ENCODE peak calls at places on chromosome 7, in ten cellular contexts. W, K, J, X, G, P, Z, E, Q and D are unnamed samples.

GRCh38 chr7:7843240-7843639 is 124.8 kb upstream of the RPA3 start:
- DNase-seq in P (no peak), X (no peak), W (no peak), Z (no peak), E (no peak), K (no peak), G (no peak), J (no peak), Q (no peak), D (no peak)

GRCh38 chr7:149879271-149879711 is 5.5 kb downstream of the ATP6V0E2 start:
- DNase-seq in P (no peak), K (no peak), G (no peak), W (no peak), J (no peak), X (no peak), E (no peak), Z (no peak), Q (no peak), D (no peak)

GRCh38 chr7:150399421-150399820 is 20.3 kb downstream of the ZNF775 start:
- DNase-seq in K (no peak), W (no peak), Q (no peak), X (no peak), Z (no peak), G (no peak), P (no peak), E (no peak), J (no peak), D (no peak)

GRCh38 chr7:30353932-30354607 is 69.7 kb downstream of the ZNRF2 start:
- DNase-seq in Z (no peak), J (no peak), P (no peak), W (no peak), X (no peak), E (no peak), Q (no peak), G (no peak), K (no peak), D (no peak)

GRCh38 chr7:106071999-106072714 is 40.0 kb downstream of the SYPL1 start:
- DNase-seq in Q (no peak), J (no peak), P (peak), G (no peak), E (no peak), K (peak), Z (no peak), W (no peak), X (no peak), D (no peak)

GRCh38 chr7:135128931-135129330 is 18.9 kb upstream of the TMEM140 start:
- DNase-seq in G (no peak), W (no peak), X (no peak), P (no peak), J (no peak), Q (no peak), K (no peak), Z (no peak), E (no peak), D (no peak)

GRCh38 chr7:41189866-41190265 is 513.0 kb downstream of the INHBA start:
- DNase-seq in E (peak), K (no peak), J (peak), X (no peak), P (peak), W (peak), Z (peak), Q (no peak), G (no peak), D (no peak)

GRCh38 chr7:27229448-27229847 is 13.2 kb upstream of the EVX1 start:
- DNase-seq in Z (no peak), P (no peak), J (no peak), G (no peak), X (no peak), W (no peak), E (no peak), K (peak), Q (no peak), D (no peak)

GRCh38 chr7:35185908-35186731 is 67.8 kb downstream of the TBX20 start:
- DNase-seq in J (peak), E (no peak), X (peak), K (no peak), Q (no peak), P (peak), W (no peak), Z (peak), G (peak), D (peak)

GRCh38 chr7:134890246-134891240 is 95.8 kb upstream of the AGBL3 start:
- DNase-seq in Q (no peak), X (no peak), K (no peak), P (peak), G (no peak), J (no peak), W (no peak), Z (peak), E (peak), D (no peak)

GRCh38 chr7:21089653-21090052 is 303.0 kb upstream of the SP8 start:
- DNase-seq in P (no peak), Z (no peak), Q (no peak), K (no peak), X (no peak), J (no peak), G (no peak), E (no peak), W (no peak), D (no peak)

GRCh38 chr7:4169505-4169904 is 512.6 kb upstream of the FOXK1 start:
- DNase-seq in G (no peak), K (no peak), E (no peak), Q (no peak), W (no peak), J (peak), P (peak), Z (no peak), X (no peak), D (no peak)

GRCh38 chr7:139075031-139075652 is 34.4 kb downstream of the ZC3HAV1 start:
- DNase-seq in K (peak), Q (peak), J (peak), G (peak), X (peak), W (peak), E (peak), Z (peak), P (peak), D (peak)

GRCh38 chr7:30731619-30732018 is 20.3 kb upstream of the INMT start:
- DNase-seq in E (no peak), K (no peak), W (no peak), P (no peak), Z (peak), X (no peak), G (no peak), J (no peak), Q (no peak), D (no peak)

GRCh38 chr7:138049505-138050116 is 26.6 kb upstream of the AKR1D1 start:
- DNase-seq in X (no peak), K (no peak), P (no peak), Q (no peak), E (no peak), Z (no peak), G (no peak), J (no peak), W (no peak), D (no peak)

GRCh38 chr7:17233643-17234397 is 64.6 kb upstream of the AHR start:
- DNase-seq in G (no peak), X (no peak), J (peak), E (peak), K (peak), P (peak), Q (no peak), Z (peak), W (no peak), D (no peak)

GRCh38 chr7:105130048-105130447 is 116.0 kb downstream of the KMT2E start:
- DNase-seq in W (no peak), E (no peak), Q (no peak), X (no peak), G (no peak), Z (no peak), P (no peak), J (no peak), K (no peak), D (no peak)

GRCh38 chr7:102425639-102426267 is 7.6 kb upstream of the ORAI2 start:
- DNase-seq in K (peak), X (no peak), W (no peak), P (no peak), E (no peak), Z (no peak), Q (peak), G (peak), J (no peak), D (peak)

GRCh38 chr7:41425926-41426325 is 277.0 kb downstream of the INHBA start:
- DNase-seq in K (no peak), W (peak), J (no peak), X (no peak), Z (peak), G (no peak), Q (no peak), P (peak), E (peak), D (no peak)

DNA sequence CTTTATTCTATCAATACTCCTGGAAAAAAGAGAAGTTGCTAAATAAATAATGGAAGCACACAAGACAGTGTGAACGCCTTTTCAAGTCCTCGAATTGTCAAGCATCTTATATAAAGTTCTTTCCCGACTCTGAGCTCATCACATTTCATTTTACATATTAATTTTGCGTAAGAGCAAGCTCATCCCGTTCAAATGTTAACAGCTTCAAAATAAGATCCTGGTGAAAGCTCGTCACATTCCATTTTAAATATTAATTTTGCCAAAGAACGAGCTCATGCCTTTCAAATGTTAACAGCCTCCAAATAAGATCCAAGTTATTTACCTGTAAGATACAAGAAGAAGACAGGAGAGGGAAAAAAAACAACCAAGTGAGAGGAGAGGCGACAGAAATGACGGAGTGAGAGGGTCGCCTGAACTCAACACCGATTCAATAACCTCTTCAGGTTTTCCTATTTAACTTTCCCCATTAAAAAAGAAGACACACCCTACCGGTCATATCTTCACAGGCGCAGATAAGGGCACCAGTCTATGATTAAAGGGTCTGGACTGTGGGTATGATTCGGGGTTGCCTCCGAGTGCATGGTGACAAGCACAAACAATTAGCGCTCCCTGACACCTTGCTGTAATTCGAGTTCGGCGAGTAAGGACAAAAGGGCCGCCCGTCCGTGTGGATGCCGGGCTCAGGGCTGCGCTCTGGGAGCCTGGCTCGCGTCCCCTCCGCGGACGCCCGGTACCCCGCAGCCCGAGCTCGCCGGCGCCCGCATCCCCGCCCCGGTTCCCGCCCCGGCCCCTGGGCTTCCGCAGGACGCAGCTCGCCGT is 111.7 kb upstream of the RHEB start:
- DNase-seq in J (no peak), W (no peak), G (no peak), P (peak), Q (no peak), K (peak), X (peak), Z (no peak), E (no peak), D (no peak)
- TF ChIP-seq CTCF in J (no peak), W (no peak), G (no peak), P (no peak), Q (no peak), K (no peak), X (peak), Z (no peak), E (peak), D (no peak)

DNA sequence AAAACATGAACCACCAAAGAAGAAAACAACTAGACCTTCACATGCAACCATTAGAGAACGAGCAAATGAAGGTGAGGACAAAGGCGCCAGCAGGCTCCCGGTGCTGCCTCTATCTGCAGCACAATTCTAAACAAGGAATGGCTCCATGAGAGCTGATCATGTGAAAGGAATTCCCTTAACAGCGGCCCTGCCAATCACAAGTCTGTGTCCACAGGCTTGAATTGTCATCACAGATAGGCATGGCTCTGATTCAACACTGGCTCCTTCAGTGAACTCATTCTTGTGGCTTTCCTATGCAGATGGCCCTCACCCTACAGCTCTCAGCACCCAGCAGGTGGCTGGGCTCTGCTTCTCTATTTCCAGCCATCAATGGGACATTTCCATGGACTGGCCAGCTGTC is 36.3 kb downstream of the LAMB1 start:
- DNase-seq in X (peak), W (peak), E (peak), G (peak), Z (peak), J (no peak), Q (no peak), K (no peak), P (peak), D (no peak)
- TF ChIP-seq CTCF in X (no peak), W (no peak), E (no peak), G (no peak), Z (no peak), J (no peak), Q (no peak), K (no peak), P (no peak), D (no peak)

DNA sequence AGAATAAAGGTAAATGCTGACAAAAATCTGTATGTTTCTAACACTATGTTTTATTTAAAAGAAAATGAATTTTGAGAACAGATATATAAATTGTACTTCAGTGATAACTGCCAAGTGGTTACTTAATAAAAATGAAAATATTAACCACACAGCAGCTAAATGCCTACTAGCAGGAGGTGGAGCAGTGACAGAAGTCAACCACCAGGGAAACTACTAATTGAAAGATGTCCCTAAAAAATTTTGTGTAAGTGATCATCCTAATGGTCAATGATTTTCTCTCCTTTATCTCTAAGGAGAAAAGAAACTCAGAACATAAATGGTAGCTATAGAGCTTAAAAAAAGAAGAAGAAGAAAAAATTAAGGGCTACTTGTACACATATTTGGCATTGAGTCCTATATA is 22.9 kb downstream of the WNT16 start:
- DNase-seq in G (no peak), E (no peak), Q (no peak), W (no peak), K (no peak), J (no peak), X (no peak), P (no peak), Z (no peak), D (no peak)
- TF ChIP-seq CTCF in G (no peak), E (peak), Q (peak), W (no peak), K (no peak), J (no peak), X (peak), P (no peak), Z (no peak), D (no peak)

DNA sequence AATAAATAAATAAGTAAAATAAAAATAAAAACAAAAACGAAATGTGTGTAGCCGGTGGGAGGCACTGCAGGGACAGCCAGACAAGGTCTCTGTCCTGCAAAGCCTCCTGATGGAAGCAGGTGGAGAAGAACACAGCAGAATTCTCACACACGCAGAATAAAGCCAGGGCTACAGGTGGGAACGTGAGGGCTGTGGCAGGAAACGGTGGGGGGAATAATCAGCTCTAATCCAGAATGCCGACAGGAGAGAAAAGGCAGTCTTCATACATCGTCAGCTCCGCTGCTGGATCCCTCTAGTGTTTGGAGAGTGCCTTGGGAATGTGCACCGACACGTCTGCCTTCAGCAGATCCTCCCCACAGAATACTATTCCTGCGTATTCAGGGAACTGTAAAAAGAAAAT is 6.8 kb upstream of the SNX8 start:
- DNase-seq in P (peak), Z (peak), K (no peak), G (no peak), W (no peak), E (no peak), J (no peak), X (peak), Q (no peak), D (no peak)
- TF ChIP-seq CTCF in P (no peak), Z (peak), K (no peak), G (no peak), W (peak), E (peak), J (no peak), X (peak), Q (no peak), D (no peak)

GRCh38 chr7:22949944-22950343 is 64.0 kb downstream of the HYCC1 start:
- DNase-seq in J (no peak), X (no peak), Q (no peak), W (no peak), Z (no peak), E (no peak), K (no peak), P (peak), G (no peak), D (no peak)
- TF ChIP-seq CTCF in J (no peak), X (no peak), Q (no peak), W (peak), Z (peak), E (peak), K (no peak), P (no peak), G (no peak), D (no peak)